ENCODE peak calls at places on chromosomes 7 and 10, in four cellular contexts. One of them, this sample, is unnamed.

GRCh38 chr7:601573-602340 is 82.1 kb upstream of the PDGFA start:
- DNase-seq in lower lobe of right lung: peak
- DNase-seq in body of pancreas: no peak
- DNase-seq in upper lobe of right lung: peak
- DNase-seq in this sample: no peak

GRCh38 chr10:124092270-124093075 is 925 bp downstream of the CHST15 start:
- DNase-seq in lower lobe of right lung: peak
- DNase-seq in body of pancreas: peak
- DNase-seq in upper lobe of right lung: peak
- DNase-seq in this sample: no peak

GRCh38 chr10:94059174-94059573 is 65.4 kb downstream of the PLCE1 start:
- DNase-seq in lower lobe of right lung: no peak
- DNase-seq in body of pancreas: no peak
- DNase-seq in upper lobe of right lung: no peak
- DNase-seq in this sample: no peak

GRCh38 chr7:105230486-105230885 is 158.2 kb downstream of the SRPK2 start:
- DNase-seq in lower lobe of right lung: no peak
- DNase-seq in body of pancreas: no peak
- DNase-seq in upper lobe of right lung: no peak
- DNase-seq in this sample: no peak

GRCh38 chr10:50417906-50418697 is 166.8 kb upstream of the ASAH2 start:
- DNase-seq in lower lobe of right lung: peak
- DNase-seq in body of pancreas: peak
- DNase-seq in upper lobe of right lung: peak
- DNase-seq in this sample: peak

GRCh38 chr7:135178364-135178763 is 7.9 kb upstream of the CYREN start:
- DNase-seq in lower lobe of right lung: no peak
- DNase-seq in body of pancreas: peak
- DNase-seq in upper lobe of right lung: no peak
- DNase-seq in this sample: no peak

GRCh38 chr10:93652857-93653256 is 40.5 kb downstream of the PDE6C start:
- DNase-seq in lower lobe of right lung: no peak
- DNase-seq in body of pancreas: no peak
- DNase-seq in upper lobe of right lung: no peak
- DNase-seq in this sample: no peak

GRCh38 chr10:92291921-92292860 is 1.2 kb downstream of the MARCHF5 start:
- DNase-seq in lower lobe of right lung: peak
- DNase-seq in body of pancreas: peak
- DNase-seq in upper lobe of right lung: peak
- DNase-seq in this sample: no peak

GRCh38 chr10:117441812-117442443 is 66.7 kb upstream of the PDZD8 start:
- DNase-seq in lower lobe of right lung: no peak
- DNase-seq in body of pancreas: no peak
- DNase-seq in upper lobe of right lung: no peak
- DNase-seq in this sample: no peak

GRCh38 chr10:84204122-84204521 is 9.8 kb downstream of the CDHR1 start:
- DNase-seq in lower lobe of right lung: no peak
- DNase-seq in body of pancreas: no peak
- DNase-seq in upper lobe of right lung: no peak
- DNase-seq in this sample: no peak
- TF ChIP-seq CTCF in lower lobe of right lung: no peak
- TF ChIP-seq CTCF in body of pancreas: no peak
- TF ChIP-seq CTCF in upper lobe of right lung: peak
- TF ChIP-seq CTCF in this sample: no peak

DNA sequence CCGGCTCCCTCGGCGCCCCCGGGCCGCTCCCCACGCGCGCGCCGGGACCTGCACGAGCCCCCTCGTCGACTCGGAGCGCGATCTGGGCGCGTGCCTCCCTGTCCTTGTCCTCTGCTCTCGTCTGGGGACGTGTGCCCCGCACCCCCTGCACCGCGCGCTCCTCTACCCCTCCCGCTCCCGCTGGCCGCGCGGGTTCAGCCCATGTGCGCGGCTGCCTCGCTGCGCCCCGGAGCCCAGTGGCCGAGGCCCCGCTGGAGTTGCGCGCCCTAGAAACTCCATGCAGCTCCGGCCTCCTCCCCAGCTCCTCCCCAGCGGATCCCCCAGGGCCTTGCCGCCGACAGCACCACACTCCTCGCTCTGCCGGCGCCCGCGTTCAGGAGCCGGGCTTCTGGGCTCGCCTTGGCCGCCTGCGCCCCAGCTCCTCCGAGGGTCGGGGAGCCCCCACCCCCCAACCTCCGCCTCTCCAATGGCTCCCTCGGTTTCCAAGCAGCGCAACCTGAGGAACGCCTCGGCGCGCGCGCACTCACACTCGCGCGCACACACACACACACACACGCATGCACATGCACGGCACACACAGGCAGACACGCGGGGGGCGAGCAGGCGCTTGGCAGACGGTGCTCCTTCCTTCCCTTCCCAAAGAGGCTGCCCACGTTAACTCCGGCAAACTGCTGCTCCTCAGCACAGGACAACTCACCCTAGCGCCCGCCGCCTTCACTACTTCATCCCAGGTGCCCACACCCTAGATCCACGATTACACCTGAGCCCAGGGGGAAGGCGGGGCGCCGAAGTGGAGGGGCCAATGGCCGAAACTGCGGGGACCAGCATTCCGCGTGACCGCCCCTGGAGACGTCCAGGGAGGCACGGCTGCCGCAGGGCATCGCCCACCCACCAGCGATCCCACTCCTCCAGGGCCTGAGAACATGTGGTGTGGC is 75.0 kb downstream of the CALN1 start:
- DNase-seq in lower lobe of right lung: no peak
- DNase-seq in body of pancreas: no peak
- DNase-seq in upper lobe of right lung: no peak
- DNase-seq in this sample: no peak
- H3K4me3 ChIP-seq in lower lobe of right lung: no peak
- H3K4me3 ChIP-seq in body of pancreas: no peak
- H3K4me3 ChIP-seq in upper lobe of right lung: no peak
- H3K4me3 ChIP-seq in this sample: peak

GRCh38 chr10:29470355-29470705 is 164.4 kb downstream of the SVIL start:
- DNase-seq in lower lobe of right lung: no peak
- DNase-seq in body of pancreas: no peak
- DNase-seq in upper lobe of right lung: no peak
- DNase-seq in this sample: no peak
- TF ChIP-seq CTCF in lower lobe of right lung: no peak
- TF ChIP-seq CTCF in body of pancreas: no peak
- TF ChIP-seq CTCF in upper lobe of right lung: peak
- TF ChIP-seq CTCF in this sample: no peak

GRCh38 chr7:142811154-142811737 is 40.5 kb downstream of the PRSS2 start:
- DNase-seq in lower lobe of right lung: no peak
- DNase-seq in body of pancreas: no peak
- DNase-seq in upper lobe of right lung: no peak
- DNase-seq in this sample: no peak
- H3K4me3 ChIP-seq in lower lobe of right lung: no peak
- H3K4me3 ChIP-seq in body of pancreas: no peak
- H3K4me3 ChIP-seq in upper lobe of right lung: no peak
- H3K4me3 ChIP-seq in this sample: no peak

DNA sequence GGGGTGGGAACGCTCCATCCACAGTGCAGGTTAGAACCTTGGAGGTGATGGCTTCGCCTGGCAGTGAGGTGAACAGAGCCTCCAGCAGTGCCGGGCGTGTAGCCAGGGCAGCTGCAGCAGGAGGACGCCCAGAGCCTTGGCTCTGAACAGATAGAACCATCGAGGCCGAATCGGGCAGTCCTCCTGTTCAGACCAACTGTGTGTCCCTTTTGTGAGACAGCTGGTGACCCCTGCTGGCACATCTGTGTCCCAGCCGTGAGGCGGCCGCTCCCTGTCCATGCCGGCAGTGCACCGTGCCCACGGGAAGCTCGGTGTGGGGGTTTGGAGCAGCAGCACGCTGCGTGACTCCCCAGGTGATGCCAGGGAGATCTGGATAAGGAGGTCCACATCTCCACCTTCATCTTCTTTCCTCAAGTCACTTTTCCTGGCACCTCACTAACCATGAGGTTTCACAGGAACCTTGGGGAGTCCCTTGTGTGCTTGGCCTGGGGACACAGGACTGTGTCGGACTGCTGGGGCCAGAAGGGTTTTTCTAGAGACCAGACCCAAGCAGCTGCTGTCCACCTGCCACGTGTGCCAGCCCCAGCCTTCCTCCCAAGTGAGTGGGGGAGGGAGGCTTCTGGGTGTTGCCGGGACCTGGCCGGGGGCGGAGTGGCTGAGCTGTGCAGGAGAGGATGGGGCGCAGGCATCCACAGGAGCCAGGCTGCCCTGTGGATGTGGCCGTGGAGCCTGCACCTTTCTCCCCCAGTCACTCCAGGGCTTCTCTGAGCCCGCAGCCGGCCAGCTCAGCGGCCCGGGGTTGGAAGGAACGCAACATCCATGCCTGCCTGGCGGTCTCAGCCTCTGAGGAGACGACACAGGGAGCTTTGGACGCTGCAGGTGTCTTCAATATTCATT is 69.4 kb downstream of the DNAJB6 start:
- DNase-seq in lower lobe of right lung: no peak
- DNase-seq in body of pancreas: no peak
- DNase-seq in upper lobe of right lung: peak
- DNase-seq in this sample: no peak
- TF ChIP-seq CTCF in lower lobe of right lung: no peak
- TF ChIP-seq CTCF in body of pancreas: no peak
- TF ChIP-seq CTCF in upper lobe of right lung: no peak
- TF ChIP-seq CTCF in this sample: no peak

GRCh38 chr10:29691564-29692064 is 56.8 kb upstream of the SVIL start:
- DNase-seq in lower lobe of right lung: no peak
- DNase-seq in body of pancreas: no peak
- DNase-seq in upper lobe of right lung: no peak
- DNase-seq in this sample: no peak
- H3K4me3 ChIP-seq in lower lobe of right lung: no peak
- H3K4me3 ChIP-seq in body of pancreas: no peak
- H3K4me3 ChIP-seq in upper lobe of right lung: no peak
- H3K4me3 ChIP-seq in this sample: peak

This sample was measured in breast epithelium.